ENCODE peak calls at places on chromosomes 3 and 15, in four cellular contexts. One of them, this sample, is unnamed.
A peak's percentile ranks its signal among the peaks of the same experiment; 100 is the strongest.

GRCh38 chr3:23041918-23042696 is 161.0 kb upstream of the UBE2E2 start:
- DNase-seq in HCT116: peak; percentile 1
- DNase-seq in SK-N-SH: no peak
- DNase-seq in K562: no peak
- DNase-seq in this sample: no peak

GRCh38 chr3:27712136-27713065 is 9.7 kb downstream of the EOMES start:
- DNase-seq in HCT116: peak; percentile 55
- DNase-seq in SK-N-SH: peak; percentile 86
- DNase-seq in K562: peak; percentile 57
- DNase-seq in this sample: no peak

GRCh38 chr3:194404365-194405140 is 5.5 kb upstream of the GP5 start:
- DNase-seq in HCT116: peak; percentile 49
- DNase-seq in SK-N-SH: no peak
- DNase-seq in K562: peak; percentile 73
- DNase-seq in this sample: no peak

GRCh38 chr3:185397676-185398075 is 34.7 kb downstream of the MAP3K13 start:
- DNase-seq in HCT116: no peak
- DNase-seq in SK-N-SH: peak; percentile 46
- DNase-seq in K562: no peak
- DNase-seq in this sample: no peak

GRCh38 chr15:47944911-47945310 is 175.9 kb upstream of the SLC24A5 start:
- DNase-seq in HCT116: no peak
- DNase-seq in SK-N-SH: no peak
- DNase-seq in K562: no peak
- DNase-seq in this sample: no peak

GRCh38 chr15:45181491-45182285 is 6.1 kb downstream of the SHF start:
- DNase-seq in HCT116: no peak
- DNase-seq in SK-N-SH: peak; percentile 64
- DNase-seq in K562: no peak
- DNase-seq in this sample: no peak

GRCh38 chr3:106635271-106635670 is 742.0 kb upstream of the CCDC54 start:
- DNase-seq in HCT116: no peak
- DNase-seq in SK-N-SH: no peak
- DNase-seq in K562: no peak
- DNase-seq in this sample: no peak

GRCh38 chr3:42804831-42805821 is 836 bp upstream of the HIGD1A start:
- DNase-seq in HCT116: no peak
- DNase-seq in SK-N-SH: peak; percentile 21
- DNase-seq in K562: peak; percentile 67
- DNase-seq in this sample: no peak

GRCh38 chr3:12185172-12185710 is 26.5 kb upstream of the TIMP4 start:
- DNase-seq in HCT116: no peak
- DNase-seq in SK-N-SH: no peak
- DNase-seq in K562: no peak
- DNase-seq in this sample: no peak

GRCh38 chr3:180264479-180264878 is 227.7 kb upstream of the PEX5L start:
- DNase-seq in HCT116: no peak
- DNase-seq in SK-N-SH: no peak
- DNase-seq in K562: no peak
- DNase-seq in this sample: no peak

GRCh38 chr3:180267202-180267843 is 230.6 kb upstream of the PEX5L start:
- DNase-seq in HCT116: no peak
- DNase-seq in SK-N-SH: no peak
- DNase-seq in K562: no peak
- DNase-seq in this sample: no peak

DNA sequence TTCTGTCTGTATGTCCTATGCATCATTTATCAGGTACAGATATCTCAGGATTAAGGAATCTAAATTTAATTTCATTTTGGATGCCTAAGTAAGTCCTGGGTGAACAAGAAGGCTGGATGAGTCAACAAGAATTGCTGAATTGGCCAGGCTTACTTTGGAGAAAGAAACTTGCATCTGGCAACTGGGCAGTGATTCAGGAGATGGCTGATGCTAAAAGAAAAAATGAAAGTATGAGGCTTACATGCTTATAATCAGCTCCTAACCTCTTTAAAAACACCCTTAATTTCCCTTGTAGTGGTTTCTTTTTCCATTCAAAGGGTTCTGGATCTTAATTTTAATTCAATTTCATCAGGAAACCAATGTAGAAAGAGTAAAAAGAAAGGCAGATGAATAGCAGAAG is 228.8 kb upstream of the PEX5L start:
- DNase-seq in HCT116: no peak
- DNase-seq in SK-N-SH: no peak
- DNase-seq in K562: no peak
- DNase-seq in this sample: no peak
- TF ChIP-seq SIN3A in HCT116: no peak
- TF ChIP-seq SIN3A in SK-N-SH: no peak
- TF ChIP-seq SIN3A in K562: no peak
- TF ChIP-seq SIN3A in this sample: no peak

DNA sequence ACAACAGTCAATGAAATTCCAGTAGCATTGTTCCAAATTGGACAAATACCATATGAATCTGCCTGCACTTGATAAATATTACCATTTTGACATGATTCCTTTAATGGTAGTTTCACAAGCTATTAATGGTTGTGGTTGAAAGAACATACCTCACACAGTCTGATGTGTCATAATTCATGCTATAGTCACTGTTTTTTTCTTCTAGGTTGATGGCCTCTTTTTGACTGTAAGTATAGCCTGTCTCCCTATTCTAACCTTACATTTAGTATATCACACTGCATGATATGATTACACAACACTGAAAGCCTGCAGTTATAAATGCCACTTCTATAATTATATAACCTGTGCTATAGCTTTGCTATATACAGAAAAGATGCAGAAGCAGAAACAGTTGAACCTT is 834.1 kb downstream of the NSUN3 start:
- DNase-seq in HCT116: no peak
- DNase-seq in SK-N-SH: no peak
- DNase-seq in K562: no peak
- DNase-seq in this sample: no peak
- TF ChIP-seq POLR2AphosphoS5 in HCT116: no peak
- TF ChIP-seq POLR2AphosphoS5 in SK-N-SH: no peak
- TF ChIP-seq POLR2AphosphoS5 in K562: no peak
- TF ChIP-seq POLR2AphosphoS5 in this sample: no peak

DNA sequence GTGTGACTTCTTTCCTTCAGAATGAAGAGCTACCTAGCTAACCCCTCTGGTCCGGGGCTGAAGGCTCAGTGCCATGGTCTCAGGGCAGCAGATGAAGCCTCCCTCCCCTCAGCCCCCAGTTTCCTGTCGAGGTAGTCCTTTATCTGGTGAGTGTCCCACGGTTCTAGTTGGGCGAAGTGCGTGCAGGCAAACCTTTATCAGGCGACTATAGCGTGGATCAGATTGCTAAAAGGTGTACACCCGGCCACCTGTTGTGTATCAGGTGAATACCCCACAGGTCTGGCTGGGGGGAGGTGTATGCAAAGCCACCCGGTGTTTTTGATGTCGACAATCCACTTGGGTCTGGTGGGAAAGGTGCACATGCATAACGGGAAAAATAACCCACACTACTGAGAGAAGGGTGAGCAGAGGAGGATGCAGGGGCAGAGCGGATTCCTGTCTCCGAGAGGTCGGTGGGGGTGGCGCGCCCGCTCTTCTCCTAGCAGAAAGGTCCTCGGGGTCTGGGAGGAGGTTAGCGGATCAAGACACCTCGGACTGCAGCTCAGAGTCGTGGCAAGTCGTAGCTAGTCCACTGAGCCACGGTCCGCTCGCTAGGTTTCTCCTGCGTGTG is 529 bp downstream of the SLC12A6 start:
- DNase-seq in HCT116: no peak
- DNase-seq in SK-N-SH: no peak
- DNase-seq in K562: no peak
- DNase-seq in this sample: no peak
- H3K4me1 ChIP-seq in HCT116: peaks cover 29% of the 10 kb centered on the region
- H3K4me1 ChIP-seq in SK-N-SH: peaks cover 27% of the 10 kb centered on the region
- H3K4me1 ChIP-seq in K562: peaks cover 33% of the 10 kb centered on the region
- H3K4me1 ChIP-seq in this sample: peaks cover 41% of the 10 kb centered on the region

DNA sequence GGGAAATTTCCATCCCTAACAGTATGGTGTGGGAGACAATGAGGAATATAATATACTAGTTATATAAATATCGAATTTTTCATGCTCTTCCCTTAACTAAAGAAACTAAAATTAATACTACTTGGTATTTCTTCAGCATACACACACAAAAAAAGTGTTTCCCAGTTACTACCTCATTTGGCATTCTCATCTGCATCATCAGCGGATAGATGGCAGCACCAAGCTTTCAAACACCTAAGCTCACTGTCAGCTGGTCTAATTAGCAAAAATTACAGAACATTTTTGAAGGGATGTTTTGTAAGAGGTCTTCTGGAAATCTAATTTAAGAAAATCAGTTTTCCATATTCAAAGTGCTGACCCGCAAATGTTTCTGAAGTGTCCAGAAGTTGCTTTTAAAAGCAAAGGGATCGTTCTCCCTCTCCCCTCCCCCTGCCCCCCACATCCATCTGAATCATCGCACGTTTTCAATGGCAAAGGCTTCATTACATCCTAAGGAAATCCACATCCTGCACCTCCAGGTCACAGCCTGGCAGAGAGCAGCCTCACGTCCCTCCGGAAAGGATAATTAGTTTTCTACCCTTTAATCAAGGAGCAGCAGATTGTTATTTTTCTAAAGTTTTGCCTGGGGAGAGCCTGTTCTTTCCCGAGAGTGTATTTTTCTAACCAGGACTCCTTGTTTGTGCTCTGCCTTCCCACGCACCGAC is 86.1 kb upstream of the SPATA12 start:
- DNase-seq in HCT116: no peak
- DNase-seq in SK-N-SH: no peak
- DNase-seq in K562: no peak
- DNase-seq in this sample: no peak
- TF ChIP-seq SIN3A in HCT116: no peak
- TF ChIP-seq SIN3A in SK-N-SH: no peak
- TF ChIP-seq SIN3A in K562: no peak
- TF ChIP-seq SIN3A in this sample: no peak

GRCh38 chr3:120454076-120454689 is 3.4 kb upstream of the FSTL1 start:
- DNase-seq in HCT116: no peak
- DNase-seq in SK-N-SH: no peak
- DNase-seq in K562: no peak
- DNase-seq in this sample: no peak
- TF ChIP-seq POLR2AphosphoS5 in HCT116: no peak
- TF ChIP-seq POLR2AphosphoS5 in SK-N-SH: no peak
- TF ChIP-seq POLR2AphosphoS5 in K562: no peak
- TF ChIP-seq POLR2AphosphoS5 in this sample: no peak